ENCODE peak calls at places on chromosomes 11 and 22, in seven cellular contexts. One of them, this sample, is unnamed.

GRCh38 chr11:70074701-70075100 is 3.4 kb upstream of the ANO1 start:
- DNase-seq in gastrocnemius medialis: no peak
- DNase-seq in sigmoid colon: peak; percentile 28
- DNase-seq in A549: no peak
- DNase-seq in activated CD4-positive, CD25-positive, alpha-beta regulatory T cell: no peak
- DNase-seq in T-cell: no peak
- DNase-seq in WTC11: no peak
- DNase-seq in this sample: no peak

GRCh38 chr22:39714321-39714720 is 143.8 kb downstream of the CACNA1I start:
- DNase-seq in activated CD4-positive, CD25-positive, alpha-beta regulatory T cell: no peak
- DNase-seq in WTC11: no peak
- DNase-seq in A549: no peak
- DNase-seq in gastrocnemius medialis: no peak
- DNase-seq in T-cell: no peak
- DNase-seq in sigmoid colon: no peak
- DNase-seq in this sample: no peak

GRCh38 chr11:32643526-32643925 is 59.9 kb downstream of the EIF3M start:
- DNase-seq in gastrocnemius medialis: no peak
- DNase-seq in WTC11: no peak
- DNase-seq in T-cell: no peak
- DNase-seq in A549: no peak
- DNase-seq in activated CD4-positive, CD25-positive, alpha-beta regulatory T cell: no peak
- DNase-seq in sigmoid colon: no peak
- DNase-seq in this sample: no peak

GRCh38 chr22:36636916-36637315 is 66.6 kb downstream of the CACNG2 start:
- DNase-seq in sigmoid colon: no peak
- DNase-seq in activated CD4-positive, CD25-positive, alpha-beta regulatory T cell: no peak
- DNase-seq in gastrocnemius medialis: no peak
- DNase-seq in A549: no peak
- DNase-seq in WTC11: no peak
- DNase-seq in T-cell: no peak
- DNase-seq in this sample: no peak

GRCh38 chr22:23002612-23003180 is 67.6 kb upstream of the GNAZ start:
- DNase-seq in A549: no peak
- DNase-seq in T-cell: no peak
- DNase-seq in sigmoid colon: no peak
- DNase-seq in activated CD4-positive, CD25-positive, alpha-beta regulatory T cell: no peak
- DNase-seq in gastrocnemius medialis: no peak
- DNase-seq in WTC11: no peak
- DNase-seq in this sample: no peak

GRCh38 chr11:77590194-77590591 is 440 bp downstream of the AQP11 start:
- DNase-seq in WTC11: peak; percentile 34
- DNase-seq in sigmoid colon: peak; percentile 73
- DNase-seq in gastrocnemius medialis: no peak
- DNase-seq in T-cell: no peak
- DNase-seq in A549: peak; percentile 28
- DNase-seq in activated CD4-positive, CD25-positive, alpha-beta regulatory T cell: no peak
- DNase-seq in this sample: no peak

GRCh38 chr11:123217897-123218296 is 22.8 kb upstream of the CLMP start:
- DNase-seq in gastrocnemius medialis: no peak
- DNase-seq in T-cell: no peak
- DNase-seq in A549: no peak
- DNase-seq in sigmoid colon: no peak
- DNase-seq in activated CD4-positive, CD25-positive, alpha-beta regulatory T cell: no peak
- DNase-seq in WTC11: no peak
- DNase-seq in this sample: no peak

GRCh38 chr11:469684-470667 is 19.9 kb downstream of the PTDSS2 start:
- DNase-seq in gastrocnemius medialis: peak; percentile 33
- DNase-seq in A549: peak; percentile 67
- DNase-seq in WTC11: no peak
- DNase-seq in activated CD4-positive, CD25-positive, alpha-beta regulatory T cell: no peak
- DNase-seq in sigmoid colon: peak; percentile 89
- DNase-seq in T-cell: no peak
- DNase-seq in this sample: no peak

GRCh38 chr11:83990160-83990733 is 704.1 kb upstream of the CCDC90B start:
- DNase-seq in WTC11: no peak
- DNase-seq in T-cell: no peak
- DNase-seq in gastrocnemius medialis: no peak
- DNase-seq in A549: no peak
- DNase-seq in activated CD4-positive, CD25-positive, alpha-beta regulatory T cell: no peak
- DNase-seq in sigmoid colon: peak; percentile 65
- DNase-seq in this sample: no peak

GRCh38 chr11:131703311-131703710 is 332.9 kb downstream of the NTM start:
- DNase-seq in T-cell: no peak
- DNase-seq in A549: no peak
- DNase-seq in sigmoid colon: no peak
- DNase-seq in WTC11: no peak
- DNase-seq in activated CD4-positive, CD25-positive, alpha-beta regulatory T cell: no peak
- DNase-seq in gastrocnemius medialis: no peak
- DNase-seq in this sample: no peak

GRCh38 chr11:76734456-76735217 is 48.5 kb upstream of the TSKU start:
- DNase-seq in WTC11: no peak
- DNase-seq in sigmoid colon: no peak
- DNase-seq in T-cell: no peak
- DNase-seq in activated CD4-positive, CD25-positive, alpha-beta regulatory T cell: no peak
- DNase-seq in gastrocnemius medialis: no peak
- DNase-seq in A549: no peak
- DNase-seq in this sample: no peak